ENCODE peak calls at places on chromosomes 12 and 14, in six cellular contexts. One of them, this sample, is unnamed.
A peak's percentile ranks its signal among the peaks of the same experiment; 100 is the strongest.

GRCh38 chr14:62189698-62190097 is 427.5 kb downstream of the SNAPC1 start:
- DNase-seq in hepatocyte: no peak
- DNase-seq in thyroid gland: no peak
- DNase-seq in ovary: no peak
- DNase-seq in psoas muscle: no peak
- DNase-seq in CD4-positive, alpha-beta memory T cell: no peak
- DNase-seq in this sample: peak; percentile 17

GRCh38 chr14:92737206-92737605 is 11.2 kb downstream of the LGMN start:
- DNase-seq in hepatocyte: no peak
- DNase-seq in thyroid gland: peak; percentile 66
- DNase-seq in ovary: no peak
- DNase-seq in psoas muscle: no peak
- DNase-seq in CD4-positive, alpha-beta memory T cell: no peak
- DNase-seq in this sample: no peak

GRCh38 chr12:130700492-130701401 is 15.4 kb downstream of the RIMBP2 start:
- DNase-seq in hepatocyte: no peak
- DNase-seq in thyroid gland: no peak
- DNase-seq in ovary: no peak
- DNase-seq in psoas muscle: no peak
- DNase-seq in CD4-positive, alpha-beta memory T cell: no peak
- DNase-seq in this sample: no peak

GRCh38 chr14:67392123-67392522 is 19.8 kb downstream of the PLEK2 start:
- DNase-seq in hepatocyte: no peak
- DNase-seq in thyroid gland: no peak
- DNase-seq in ovary: no peak
- DNase-seq in psoas muscle: no peak
- DNase-seq in CD4-positive, alpha-beta memory T cell: no peak
- DNase-seq in this sample: no peak

GRCh38 chr12:29208935-29209701 is 60.0 kb downstream of the FAR2 start:
- DNase-seq in hepatocyte: peak; percentile 54
- DNase-seq in thyroid gland: no peak
- DNase-seq in ovary: no peak
- DNase-seq in psoas muscle: no peak
- DNase-seq in CD4-positive, alpha-beta memory T cell: no peak
- DNase-seq in this sample: no peak

GRCh38 chr12:70724444-70724843 is 87.2 kb upstream of the PTPRB start:
- DNase-seq in hepatocyte: no peak
- DNase-seq in thyroid gland: no peak
- DNase-seq in ovary: no peak
- DNase-seq in psoas muscle: no peak
- DNase-seq in CD4-positive, alpha-beta memory T cell: no peak
- DNase-seq in this sample: no peak

GRCh38 chr12:50188875-50189575 is 21.9 kb upstream of the CERS5 start:
- DNase-seq in hepatocyte: peak; percentile 47
- DNase-seq in thyroid gland: peak; percentile 44
- DNase-seq in ovary: no peak
- DNase-seq in psoas muscle: no peak
- DNase-seq in CD4-positive, alpha-beta memory T cell: no peak
- DNase-seq in this sample: no peak

GRCh38 chr12:110436231-110436630 is 13.9 kb downstream of the ARPC3 start:
- DNase-seq in hepatocyte: no peak
- DNase-seq in thyroid gland: no peak
- DNase-seq in ovary: no peak
- DNase-seq in psoas muscle: no peak
- DNase-seq in CD4-positive, alpha-beta memory T cell: no peak
- DNase-seq in this sample: no peak

GRCh38 chr14:26174395-26174794 is 423.4 kb downstream of the NOVA1 start:
- DNase-seq in hepatocyte: no peak
- DNase-seq in thyroid gland: no peak
- DNase-seq in ovary: no peak
- DNase-seq in psoas muscle: no peak
- DNase-seq in CD4-positive, alpha-beta memory T cell: no peak
- DNase-seq in this sample: no peak

GRCh38 chr12:59858508-59858907 is 262.7 kb downstream of the SLC16A7 start:
- DNase-seq in hepatocyte: peak; percentile 61
- DNase-seq in thyroid gland: no peak
- DNase-seq in ovary: no peak
- DNase-seq in psoas muscle: no peak
- DNase-seq in CD4-positive, alpha-beta memory T cell: no peak
- DNase-seq in this sample: no peak

GRCh38 chr12:51726931-51727330 is 121.6 kb downstream of the FIGNL2 start:
- DNase-seq in hepatocyte: no peak
- DNase-seq in thyroid gland: no peak
- DNase-seq in ovary: no peak
- DNase-seq in psoas muscle: no peak
- DNase-seq in CD4-positive, alpha-beta memory T cell: no peak
- DNase-seq in this sample: no peak

GRCh38 chr12:47717443-47718193 is 7.7 kb downstream of the ENDOU start:
- DNase-seq in hepatocyte: peak; percentile 90
- DNase-seq in thyroid gland: peak; percentile 90
- DNase-seq in ovary: peak; percentile 86
- DNase-seq in psoas muscle: peak; percentile 89
- DNase-seq in CD4-positive, alpha-beta memory T cell: peak; percentile 62
- DNase-seq in this sample: peak; percentile 96

GRCh38 chr12:95116773-95117172 is 43.4 kb upstream of the NR2C1 start:
- DNase-seq in hepatocyte: peak; percentile 13
- DNase-seq in thyroid gland: no peak
- DNase-seq in ovary: no peak
- DNase-seq in psoas muscle: no peak
- DNase-seq in CD4-positive, alpha-beta memory T cell: peak; percentile 49
- DNase-seq in this sample: no peak
- H3K4me3 ChIP-seq in hepatocyte: no peak overlapping the region
- H3K4me3 ChIP-seq in thyroid gland: no peak overlapping the region
- H3K4me3 ChIP-seq in ovary: no peak overlapping the region
- H3K4me3 ChIP-seq in psoas muscle: no peak overlapping the region
- H3K4me3 ChIP-seq in CD4-positive, alpha-beta memory T cell: no peak overlapping the region
- H3K4me3 ChIP-seq in this sample: no peak overlapping the region

GRCh38 chr12:132427999-132428871 is 61.7 kb upstream of the FBRSL1 start:
- DNase-seq in hepatocyte: peak; percentile 67
- DNase-seq in thyroid gland: no peak
- DNase-seq in ovary: no peak
- DNase-seq in psoas muscle: no peak
- DNase-seq in CD4-positive, alpha-beta memory T cell: no peak
- DNase-seq in this sample: peak; percentile 36
- H3K4me1 ChIP-seq in hepatocyte: peaks cover 50% of the 10 kb centered on the region
- H3K4me1 ChIP-seq in thyroid gland: peaks cover 24% of the 10 kb centered on the region
- H3K4me1 ChIP-seq in ovary: peaks cover 7% of the 10 kb centered on the region
- H3K4me1 ChIP-seq in psoas muscle: no peaks in the 10 kb centered on the region
- H3K4me1 ChIP-seq in CD4-positive, alpha-beta memory T cell: peaks cover 26% of the 10 kb centered on the region
- H3K4me1 ChIP-seq in this sample: no peaks in the 10 kb centered on the region

DNA sequence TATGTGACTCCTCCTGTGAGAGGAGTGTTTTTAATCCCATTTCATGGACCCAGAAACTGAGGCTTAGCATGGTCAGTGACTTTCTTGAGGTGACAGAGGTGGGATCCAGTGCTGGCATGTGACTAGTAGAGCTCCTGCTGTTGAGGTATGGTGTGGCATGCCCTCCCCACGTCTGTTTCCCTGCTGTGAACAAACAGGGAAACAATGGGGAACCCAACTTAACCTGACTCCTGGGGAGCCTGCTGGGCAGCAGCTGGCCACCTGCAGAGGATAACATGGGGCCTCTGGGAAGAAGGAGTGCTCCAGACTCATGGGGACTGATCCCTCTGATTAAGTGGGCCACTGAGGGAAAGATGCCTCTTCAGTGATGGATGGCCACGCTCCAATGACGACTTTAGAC is 114.0 kb downstream of the BEGAIN start:
- DNase-seq in hepatocyte: no peak
- DNase-seq in thyroid gland: no peak
- DNase-seq in ovary: no peak
- DNase-seq in psoas muscle: no peak
- DNase-seq in CD4-positive, alpha-beta memory T cell: no peak
- DNase-seq in this sample: no peak
- H3K27me3 ChIP-seq in hepatocyte: no peaks in the 10 kb centered on the region
- H3K27me3 ChIP-seq in thyroid gland: no peaks in the 10 kb centered on the region
- H3K27me3 ChIP-seq in ovary: no peaks in the 10 kb centered on the region
- H3K27me3 ChIP-seq in psoas muscle: no peaks in the 10 kb centered on the region
- H3K27me3 ChIP-seq in CD4-positive, alpha-beta memory T cell: no peaks in the 10 kb centered on the region
- H3K27me3 ChIP-seq in this sample: no peaks in the 10 kb centered on the region

GRCh38 chr12:24839268-24839791 is 109.6 kb downstream of the BCAT1 start:
- DNase-seq in hepatocyte: no peak
- DNase-seq in thyroid gland: no peak
- DNase-seq in ovary: no peak
- DNase-seq in psoas muscle: no peak
- DNase-seq in CD4-positive, alpha-beta memory T cell: no peak
- DNase-seq in this sample: no peak

GRCh38 chr12:24845615-24846014 is 103.3 kb downstream of the BCAT1 start:
- DNase-seq in hepatocyte: no peak
- DNase-seq in thyroid gland: no peak
- DNase-seq in ovary: no peak
- DNase-seq in psoas muscle: no peak
- DNase-seq in CD4-positive, alpha-beta memory T cell: no peak
- DNase-seq in this sample: no peak

GRCh38 chr12:24838531-24838950 is 110.4 kb downstream of the BCAT1 start:
- DNase-seq in hepatocyte: peak; percentile 50
- DNase-seq in thyroid gland: no peak
- DNase-seq in ovary: peak; percentile 63
- DNase-seq in psoas muscle: no peak
- DNase-seq in CD4-positive, alpha-beta memory T cell: no peak
- DNase-seq in this sample: no peak

GRCh38 chr12:24835377-24835776 is 113.5 kb downstream of the BCAT1 start:
- DNase-seq in hepatocyte: no peak
- DNase-seq in thyroid gland: no peak
- DNase-seq in ovary: no peak
- DNase-seq in psoas muscle: no peak
- DNase-seq in CD4-positive, alpha-beta memory T cell: no peak
- DNase-seq in this sample: no peak

GRCh38 chr12:24840046-24840800 is 108.7 kb downstream of the BCAT1 start:
- DNase-seq in hepatocyte: no peak
- DNase-seq in thyroid gland: no peak
- DNase-seq in ovary: no peak
- DNase-seq in psoas muscle: no peak
- DNase-seq in CD4-positive, alpha-beta memory T cell: no peak
- DNase-seq in this sample: no peak
- H3K4me3 ChIP-seq in hepatocyte: no peak overlapping the region
- H3K4me3 ChIP-seq in thyroid gland: no peak overlapping the region
- H3K4me3 ChIP-seq in ovary: no peak overlapping the region
- H3K4me3 ChIP-seq in psoas muscle: no peak overlapping the region
- H3K4me3 ChIP-seq in CD4-positive, alpha-beta memory T cell: no peak overlapping the region
- H3K4me3 ChIP-seq in this sample: no peak overlapping the region

This sample was measured in right cardiac atrium.